ENCODE peak calls at places on chromosome 6, in eight cellular contexts. One of them, this sample, is unnamed.

GRCh38 chr6:142871910-142872331 is 73.1 kb downstream of the HIVEP2 start:
- DNase-seq in GM13977: no peak
- DNase-seq in heart left ventricle: no peak
- DNase-seq in upper lobe of right lung: no peak
- DNase-seq in endothelial cell of umbilical vein: peak; percentile 90
- DNase-seq in AG10803: peak; percentile 91
- DNase-seq in fibroblast of lung: peak; percentile 99
- DNase-seq in PC-3: peak; percentile 68
- DNase-seq in this sample: no peak

GRCh38 chr6:15562954-15563353 is 99.9 kb downstream of the DTNBP1 start:
- DNase-seq in GM13977: no peak
- DNase-seq in heart left ventricle: no peak
- DNase-seq in upper lobe of right lung: no peak
- DNase-seq in endothelial cell of umbilical vein: no peak
- DNase-seq in AG10803: no peak
- DNase-seq in fibroblast of lung: no peak
- DNase-seq in PC-3: no peak
- DNase-seq in this sample: no peak

GRCh38 chr6:5950448-5950847 is 56.3 kb downstream of the NRN1 start:
- DNase-seq in GM13977: peak; percentile 28
- DNase-seq in heart left ventricle: no peak
- DNase-seq in upper lobe of right lung: no peak
- DNase-seq in endothelial cell of umbilical vein: peak; percentile 44
- DNase-seq in AG10803: peak; percentile 29
- DNase-seq in fibroblast of lung: peak; percentile 52
- DNase-seq in PC-3: peak; percentile 33
- DNase-seq in this sample: no peak

GRCh38 chr6:132937466-132937906 is 123.1 kb downstream of the RPS12 start:
- DNase-seq in GM13977: peak; percentile 22
- DNase-seq in heart left ventricle: peak; percentile 36
- DNase-seq in upper lobe of right lung: no peak
- DNase-seq in endothelial cell of umbilical vein: peak; percentile 56
- DNase-seq in AG10803: peak; percentile 16
- DNase-seq in fibroblast of lung: peak; percentile 33
- DNase-seq in PC-3: peak; percentile 83
- DNase-seq in this sample: no peak

GRCh38 chr6:79261666-79262065 is 27.2 kb upstream of the HMGN3 start:
- DNase-seq in GM13977: no peak
- DNase-seq in heart left ventricle: no peak
- DNase-seq in upper lobe of right lung: no peak
- DNase-seq in endothelial cell of umbilical vein: no peak
- DNase-seq in AG10803: no peak
- DNase-seq in fibroblast of lung: no peak
- DNase-seq in PC-3: no peak
- DNase-seq in this sample: no peak

GRCh38 chr6:105851181-105851580 is 235.0 kb upstream of the PRDM1 start:
- DNase-seq in GM13977: no peak
- DNase-seq in heart left ventricle: peak; percentile 43
- DNase-seq in upper lobe of right lung: no peak
- DNase-seq in endothelial cell of umbilical vein: no peak
- DNase-seq in AG10803: peak; percentile 80
- DNase-seq in fibroblast of lung: peak; percentile 20
- DNase-seq in PC-3: no peak
- DNase-seq in this sample: no peak

GRCh38 chr6:44898296-44898930 is 429.7 kb upstream of the RUNX2 start:
- DNase-seq in GM13977: no peak
- DNase-seq in heart left ventricle: no peak
- DNase-seq in upper lobe of right lung: no peak
- DNase-seq in endothelial cell of umbilical vein: no peak
- DNase-seq in AG10803: peak; percentile 93
- DNase-seq in fibroblast of lung: peak; percentile 90
- DNase-seq in PC-3: no peak
- DNase-seq in this sample: no peak

GRCh38 chr6:13667655-13668054 is 44.0 kb downstream of the RANBP9 start:
- DNase-seq in GM13977: no peak
- DNase-seq in heart left ventricle: no peak
- DNase-seq in upper lobe of right lung: no peak
- DNase-seq in endothelial cell of umbilical vein: no peak
- DNase-seq in AG10803: peak; percentile 25
- DNase-seq in fibroblast of lung: peak; percentile 22
- DNase-seq in PC-3: no peak
- DNase-seq in this sample: no peak

GRCh38 chr6:30965140-30965601 is 18.3 kb upstream of the MUC21 start:
- DNase-seq in GM13977: no peak
- DNase-seq in heart left ventricle: no peak
- DNase-seq in upper lobe of right lung: no peak
- DNase-seq in endothelial cell of umbilical vein: no peak
- DNase-seq in AG10803: no peak
- DNase-seq in fibroblast of lung: no peak
- DNase-seq in PC-3: no peak
- DNase-seq in this sample: no peak

GRCh38 chr6:108951351-108951953 is 103.2 kb downstream of the ARMC2 start:
- DNase-seq in GM13977: no peak
- DNase-seq in heart left ventricle: no peak
- DNase-seq in upper lobe of right lung: no peak
- DNase-seq in endothelial cell of umbilical vein: no peak
- DNase-seq in AG10803: no peak
- DNase-seq in fibroblast of lung: no peak
- DNase-seq in PC-3: no peak
- DNase-seq in this sample: no peak

GRCh38 chr6:34680802-34681515 is 15.6 kb downstream of the ILRUN start:
- DNase-seq in GM13977: peak; percentile 62
- DNase-seq in heart left ventricle: no peak
- DNase-seq in upper lobe of right lung: no peak
- DNase-seq in endothelial cell of umbilical vein: peak; percentile 60
- DNase-seq in AG10803: peak; percentile 39
- DNase-seq in fibroblast of lung: peak; percentile 69
- DNase-seq in PC-3: peak; percentile 61
- DNase-seq in this sample: no peak

GRCh38 chr6:101683884-101684283 is 290.4 kb downstream of the GRIK2 start:
- DNase-seq in GM13977: no peak
- DNase-seq in heart left ventricle: no peak
- DNase-seq in upper lobe of right lung: no peak
- DNase-seq in endothelial cell of umbilical vein: no peak
- DNase-seq in AG10803: no peak
- DNase-seq in fibroblast of lung: peak; percentile 21
- DNase-seq in PC-3: no peak
- DNase-seq in this sample: no peak

GRCh38 chr6:150996968-150997367 is 131.5 kb downstream of the MTHFD1L start:
- DNase-seq in GM13977: no peak
- DNase-seq in heart left ventricle: no peak
- DNase-seq in upper lobe of right lung: no peak
- DNase-seq in endothelial cell of umbilical vein: no peak
- DNase-seq in AG10803: no peak
- DNase-seq in fibroblast of lung: no peak
- DNase-seq in PC-3: no peak
- DNase-seq in this sample: no peak

GRCh38 chr6:166904101-166904746 is 52.1 kb downstream of the RNASET2 start:
- DNase-seq in GM13977: no peak
- DNase-seq in heart left ventricle: no peak
- DNase-seq in upper lobe of right lung: no peak
- DNase-seq in endothelial cell of umbilical vein: no peak
- DNase-seq in AG10803: no peak
- DNase-seq in fibroblast of lung: peak; percentile 27
- DNase-seq in PC-3: peak; percentile 15
- DNase-seq in this sample: no peak

DNA sequence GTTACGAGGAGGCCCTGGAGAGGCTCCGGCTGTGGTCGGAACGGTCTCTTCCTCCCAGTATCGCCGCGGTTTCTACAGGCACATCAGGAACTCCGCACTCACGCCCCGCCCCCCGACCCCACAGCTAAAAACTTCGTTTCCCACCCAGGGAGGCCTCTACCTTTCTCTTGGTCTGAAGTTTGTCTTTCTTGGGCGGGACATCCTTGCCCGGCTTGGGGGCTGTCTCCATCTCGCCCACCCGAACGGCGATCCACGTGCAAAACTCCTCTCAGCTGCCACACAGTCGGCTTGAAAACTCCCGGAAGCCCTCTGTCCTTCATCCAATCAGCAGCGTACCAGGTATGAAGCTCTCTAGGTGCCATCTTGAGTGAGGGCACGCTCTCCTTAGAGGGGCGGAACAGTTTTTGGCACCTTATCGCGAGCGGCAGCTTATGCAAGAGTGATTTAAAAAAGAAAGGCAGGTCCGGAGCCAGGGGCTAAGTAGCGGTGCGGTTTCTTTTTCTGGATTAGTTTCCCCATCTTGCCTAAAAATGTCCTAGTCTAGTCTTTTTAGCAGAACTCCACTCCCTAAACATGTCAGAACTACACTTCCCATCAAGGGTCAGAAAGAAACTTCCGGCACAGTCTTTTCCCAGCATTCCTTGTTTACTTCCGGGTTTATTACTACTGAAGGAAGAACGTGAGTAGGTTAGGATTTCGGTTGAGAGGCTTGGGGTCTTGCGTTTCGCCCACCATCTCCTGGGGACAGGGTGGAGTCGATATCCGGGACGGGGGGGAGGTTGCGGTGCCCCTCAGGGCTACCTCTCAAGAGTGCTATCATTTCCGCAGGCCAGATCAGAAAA is at the start of the genes PFDN6 and WDR46:
- DNase-seq in GM13977: peak; percentile 94
- DNase-seq in heart left ventricle: peak; percentile 87
- DNase-seq in upper lobe of right lung: peak; percentile 83
- DNase-seq in endothelial cell of umbilical vein: peak; percentile 96
- DNase-seq in AG10803: peak; percentile 88
- DNase-seq in fibroblast of lung: peak; percentile 90
- DNase-seq in PC-3: peak; percentile 88
- DNase-seq in this sample: peak; percentile 66
- TF ChIP-seq CTCF in GM13977: no peak
- TF ChIP-seq CTCF in heart left ventricle: no peak
- TF ChIP-seq CTCF in upper lobe of right lung: no peak
- TF ChIP-seq CTCF in endothelial cell of umbilical vein: no peak
- TF ChIP-seq CTCF in AG10803: no peak
- TF ChIP-seq CTCF in fibroblast of lung: no peak
- TF ChIP-seq CTCF in PC-3: no peak
- TF ChIP-seq CTCF in this sample: no peak

DNA sequence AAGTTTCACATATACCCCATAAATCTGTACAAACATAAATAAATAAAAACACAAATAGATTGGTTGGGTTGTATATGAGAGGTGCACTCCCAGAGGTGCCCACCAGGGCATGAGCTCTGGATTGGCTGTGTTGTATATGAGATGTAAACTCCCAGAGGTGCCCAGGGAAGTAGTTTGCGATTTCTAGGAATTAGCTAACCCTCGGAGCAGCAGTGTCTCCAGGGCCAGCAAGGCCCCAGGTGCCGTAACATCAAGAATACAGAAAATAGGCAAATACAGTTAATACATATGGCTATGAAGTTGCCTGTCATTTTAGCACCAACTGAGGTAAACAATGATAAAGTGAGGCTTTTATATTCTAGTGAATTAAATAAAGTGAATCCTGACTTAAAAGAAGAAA is 5.4 kb upstream of the GINM1 start:
- DNase-seq in GM13977: no peak
- DNase-seq in heart left ventricle: no peak
- DNase-seq in upper lobe of right lung: no peak
- DNase-seq in endothelial cell of umbilical vein: peak; percentile 21
- DNase-seq in AG10803: no peak
- DNase-seq in fibroblast of lung: no peak
- DNase-seq in PC-3: peak; percentile 38
- DNase-seq in this sample: no peak
- TF ChIP-seq CTCF in GM13977: peak; percentile 30
- TF ChIP-seq CTCF in heart left ventricle: peak; percentile 16
- TF ChIP-seq CTCF in upper lobe of right lung: peak; percentile 48
- TF ChIP-seq CTCF in endothelial cell of umbilical vein: peak; percentile 49
- TF ChIP-seq CTCF in AG10803: peak; percentile 53
- TF ChIP-seq CTCF in fibroblast of lung: peak; percentile 61
- TF ChIP-seq CTCF in PC-3: peak; percentile 58
- TF ChIP-seq CTCF in this sample: no peak

DNA sequence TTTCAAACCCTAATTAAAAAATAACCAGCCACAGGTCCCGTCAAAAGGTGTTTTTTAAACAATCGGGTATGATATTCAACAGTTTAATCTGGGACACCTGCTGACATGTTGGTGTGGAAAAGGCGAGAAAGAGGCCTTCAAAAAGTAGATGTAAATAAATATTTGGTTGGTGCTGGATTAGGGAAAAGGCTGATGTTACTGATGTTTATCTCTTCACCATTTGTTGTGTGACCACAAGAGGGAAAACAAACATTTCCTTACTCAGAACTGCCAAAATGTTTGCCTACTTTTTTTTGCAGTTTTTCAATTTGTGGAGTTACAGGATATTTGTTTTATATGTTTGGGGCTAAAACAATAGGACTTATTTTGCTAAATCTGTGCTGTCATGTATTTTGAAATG is 745 bp downstream of the SASH1 start:
- DNase-seq in GM13977: no peak
- DNase-seq in heart left ventricle: no peak
- DNase-seq in upper lobe of right lung: no peak
- DNase-seq in endothelial cell of umbilical vein: peak; percentile 60
- DNase-seq in AG10803: no peak
- DNase-seq in fibroblast of lung: peak; percentile 6
- DNase-seq in PC-3: peak; percentile 49
- DNase-seq in this sample: no peak
- TF ChIP-seq CTCF in GM13977: no peak
- TF ChIP-seq CTCF in heart left ventricle: peak; percentile 18
- TF ChIP-seq CTCF in upper lobe of right lung: peak; percentile 15
- TF ChIP-seq CTCF in endothelial cell of umbilical vein: no peak
- TF ChIP-seq CTCF in AG10803: peak; percentile 35
- TF ChIP-seq CTCF in fibroblast of lung: no peak
- TF ChIP-seq CTCF in PC-3: no peak
- TF ChIP-seq CTCF in this sample: no peak

GRCh38 chr6:17156966-17157365 is 55.1 kb downstream of the STMND1 start:
- DNase-seq in GM13977: no peak
- DNase-seq in heart left ventricle: no peak
- DNase-seq in upper lobe of right lung: no peak
- DNase-seq in endothelial cell of umbilical vein: no peak
- DNase-seq in AG10803: no peak
- DNase-seq in fibroblast of lung: no peak
- DNase-seq in PC-3: no peak
- DNase-seq in this sample: no peak

GRCh38 chr6:17156112-17156921 is 54.5 kb downstream of the STMND1 start:
- DNase-seq in GM13977: peak; percentile 56
- DNase-seq in heart left ventricle: peak; percentile 58
- DNase-seq in upper lobe of right lung: no peak
- DNase-seq in endothelial cell of umbilical vein: peak; percentile 82
- DNase-seq in AG10803: peak; percentile 91
- DNase-seq in fibroblast of lung: peak; percentile 72
- DNase-seq in PC-3: peak; percentile 88
- DNase-seq in this sample: no peak

GRCh38 chr6:17149581-17149980 is 47.7 kb downstream of the STMND1 start:
- DNase-seq in GM13977: no peak
- DNase-seq in heart left ventricle: no peak
- DNase-seq in upper lobe of right lung: no peak
- DNase-seq in endothelial cell of umbilical vein: no peak
- DNase-seq in AG10803: no peak
- DNase-seq in fibroblast of lung: no peak
- DNase-seq in PC-3: no peak
- DNase-seq in this sample: no peak

GRCh38 chr6:17152703-17153102 is 50.9 kb downstream of the STMND1 start:
- DNase-seq in GM13977: no peak
- DNase-seq in heart left ventricle: no peak
- DNase-seq in upper lobe of right lung: no peak
- DNase-seq in endothelial cell of umbilical vein: no peak
- DNase-seq in AG10803: no peak
- DNase-seq in fibroblast of lung: no peak
- DNase-seq in PC-3: no peak
- DNase-seq in this sample: no peak

GRCh38 chr6:17151888-17152287 is 50.0 kb downstream of the STMND1 start:
- DNase-seq in GM13977: no peak
- DNase-seq in heart left ventricle: no peak
- DNase-seq in upper lobe of right lung: no peak
- DNase-seq in endothelial cell of umbilical vein: no peak
- DNase-seq in AG10803: no peak
- DNase-seq in fibroblast of lung: no peak
- DNase-seq in PC-3: no peak
- DNase-seq in this sample: no peak
- TF ChIP-seq CTCF in GM13977: no peak
- TF ChIP-seq CTCF in heart left ventricle: no peak
- TF ChIP-seq CTCF in upper lobe of right lung: no peak
- TF ChIP-seq CTCF in endothelial cell of umbilical vein: no peak
- TF ChIP-seq CTCF in AG10803: no peak
- TF ChIP-seq CTCF in fibroblast of lung: no peak
- TF ChIP-seq CTCF in PC-3: no peak
- TF ChIP-seq CTCF in this sample: no peak